ENCODE peak calls at places on chromosomes 2 and 18, in nine cellular contexts. I is heart right ventricle, X is kidney, A is A549, R is adrenal gland, T is left lung, N is astrocyte, V is BE2C, W is psoas muscle. Q is an unnamed sample.

GRCh38 chr2:113886479-113887383 is 3.2 kb upstream of the ACTR3 start:
- DNase-seq in A (no peak), N (peak; percentile 91), I (no peak), T (no peak), X (peak; percentile 71), V (no peak), R (peak; percentile 62), W (no peak), Q (no peak)

GRCh38 chr18:8798996-8799395 is 93.6 kb downstream of the MTCL1 start:
- DNase-seq in N (no peak), R (no peak), W (no peak), T (no peak), V (peak; percentile 84), I (peak; percentile 33), X (peak; percentile 66), A (no peak), Q (no peak)

GRCh38 chr2:70683455-70683854 is 84.5 kb downstream of the ADD2 start:
- DNase-seq in T (no peak), A (no peak), N (no peak), V (no peak), W (no peak), R (no peak), X (no peak), I (no peak), Q (no peak)

GRCh38 chr2:109102588-109103233 is 26.3 kb upstream of the SH3RF3 start:
- DNase-seq in A (no peak), X (no peak), R (no peak), I (no peak), W (no peak), V (no peak), N (no peak), T (no peak), Q (peak; percentile 18)

GRCh38 chr18:63299837-63300787 is 19.5 kb downstream of the BCL2 start:
- DNase-seq in A (no peak), N (peak; percentile 80), R (no peak), T (no peak), W (no peak), V (no peak), I (no peak), X (no peak), Q (no peak)

GRCh38 chr2:209471037-209471436 is 47.2 kb downstream of the MAP2 start:
- DNase-seq in I (no peak), R (no peak), X (no peak), T (no peak), V (no peak), W (no peak), A (no peak), N (peak; percentile 62), Q (no peak)

GRCh38 chr2:134122610-134123009 is 131.3 kb upstream of the MGAT5 start:
- DNase-seq in A (no peak), R (no peak), W (no peak), X (no peak), V (no peak), T (no peak), N (no peak), I (no peak), Q (no peak)

GRCh38 chr18:63004466-63005089 is 289.2 kb downstream of the PHLPP1 start:
- DNase-seq in X (no peak), W (no peak), I (no peak), V (no peak), N (no peak), R (no peak), A (no peak), T (no peak), Q (no peak)

GRCh38 chr2:167790781-167791450 is 456.5 kb downstream of the STK39 start:
- DNase-seq in T (no peak), W (no peak), X (no peak), I (no peak), V (no peak), N (no peak), R (no peak), A (no peak), Q (no peak)

GRCh38 chr2:88626171-88627054 is 851 bp downstream of the EIF2AK3 start:
- DNase-seq in X (peak; percentile 90), W (peak; percentile 71), T (peak; percentile 87), R (peak; percentile 28), A (peak; percentile 14), N (no peak), V (peak; percentile 10), I (peak; percentile 43), Q (peak; percentile 56)

GRCh38 chr2:76197428-76197827 is 486.7 kb upstream of the GCFC2 start:
- DNase-seq in R (no peak), N (no peak), T (no peak), I (no peak), W (no peak), A (no peak), X (no peak), V (no peak), Q (no peak)

GRCh38 chr2:120769076-120769786 is 33.6 kb downstream of the GLI2 start:
- DNase-seq in W (no peak), X (peak; percentile 37), N (no peak), T (peak; percentile 32), R (no peak), A (no peak), V (no peak), I (peak; percentile 5), Q (no peak)

GRCh38 chr2:74204436-74204835 is 6.0 kb downstream of the MTHFD2 start:
- DNase-seq in N (no peak), V (no peak), W (no peak), X (no peak), A (no peak), T (no peak), I (no peak), R (no peak), Q (no peak)

GRCh38 chr2:159875083-159875482 is 77.1 kb upstream of the CD302 start:
- DNase-seq in A (no peak), R (peak; percentile 27), N (no peak), I (no peak), X (no peak), V (no peak), W (peak; percentile 45), T (no peak), Q (no peak)

GRCh38 chr2:23497536-23497935 is 112.6 kb downstream of the KLHL29 start:
- DNase-seq in I (no peak), W (peak; percentile 10), X (no peak), A (no peak), N (no peak), V (no peak), R (no peak), T (no peak), Q (no peak)

GRCh38 chr2:45919711-45920111 is 268.2 kb downstream of the PRKCE start:
- DNase-seq in T (no peak), R (no peak), W (no peak), I (no peak), A (no peak), X (no peak), V (no peak), N (no peak), Q (no peak)

DNA sequence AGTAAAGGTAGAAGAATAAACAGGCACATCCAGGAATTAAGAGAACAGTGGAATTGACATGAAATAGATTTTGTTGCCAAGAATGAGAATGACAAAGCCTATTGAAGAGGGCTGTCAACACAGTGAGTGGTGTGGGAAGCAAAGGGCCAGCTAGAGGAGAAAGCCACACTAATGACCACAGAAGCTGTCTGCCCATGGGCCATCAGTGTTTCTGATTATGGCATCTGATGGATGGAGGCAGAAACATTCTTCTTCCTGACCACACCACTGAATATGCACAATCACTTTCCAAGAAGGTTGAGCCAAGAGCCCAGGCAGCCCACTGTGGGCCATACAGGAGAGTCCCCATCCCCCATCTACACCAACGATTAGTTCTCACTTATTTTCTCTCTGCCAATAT is 146.0 kb upstream of the SH3BP4 start:
- DNase-seq in X (no peak), N (peak; percentile 73), W (no peak), R (no peak), A (no peak), T (no peak), V (no peak), I (no peak), Q (no peak)
- TF ChIP-seq CTCF in X (no peak), N (no peak), W (no peak), R (no peak), A (no peak), T (no peak), V (no peak), I (no peak), Q (no peak)

GRCh38 chr2:149872041-149872440 is 284.5 kb upstream of the MMADHC start:
- DNase-seq in R (no peak), X (no peak), N (peak; percentile 29), W (no peak), T (no peak), I (no peak), A (no peak), V (no peak), Q (no peak)
- H3K4me1 ChIP-seq in R (no peaks in the 10 kb centered on the region), X (no peaks in the 10 kb centered on the region), N (no peaks in the 10 kb centered on the region), W (no peaks in the 10 kb centered on the region), T (no peaks in the 10 kb centered on the region), I (no peaks in the 10 kb centered on the region), A (no peaks in the 10 kb centered on the region), V (no peaks in the 10 kb centered on the region), Q (no peaks in the 10 kb centered on the region)

GRCh38 chr18:73270919-73271318 is 403.1 kb upstream of the NETO1 start:
- DNase-seq in V (no peak), T (no peak), I (no peak), R (no peak), X (no peak), W (no peak), N (no peak), A (no peak), Q (no peak)
- TF ChIP-seq CTCF in V (no peak), T (no peak), I (no peak), R (no peak), X (no peak), W (no peak), N (no peak), A (no peak), Q (no peak)

GRCh38 chr2:237397072-237397471 is 16.9 kb downstream of the COL6A3 start:
- DNase-seq in N (no peak), X (no peak), W (no peak), R (no peak), A (no peak), T (no peak), I (no peak), V (no peak), Q (no peak)

GRCh38 chr2:237405006-237405559 is 8.9 kb downstream of the COL6A3 start:
- DNase-seq in W (no peak), N (no peak), X (no peak), T (no peak), V (no peak), A (no peak), I (no peak), R (no peak), Q (no peak)

GRCh38 chr2:237404413-237404812 is 9.6 kb downstream of the COL6A3 start:
- DNase-seq in R (no peak), V (no peak), W (no peak), T (no peak), N (no peak), A (no peak), I (no peak), X (no peak), Q (no peak)

GRCh38 chr2:237403024-237403882 is 10.7 kb downstream of the COL6A3 start:
- DNase-seq in N (peak; percentile 71), V (no peak), R (no peak), X (no peak), I (no peak), W (peak; percentile 78), A (no peak), T (no peak), Q (no peak)

DNA sequence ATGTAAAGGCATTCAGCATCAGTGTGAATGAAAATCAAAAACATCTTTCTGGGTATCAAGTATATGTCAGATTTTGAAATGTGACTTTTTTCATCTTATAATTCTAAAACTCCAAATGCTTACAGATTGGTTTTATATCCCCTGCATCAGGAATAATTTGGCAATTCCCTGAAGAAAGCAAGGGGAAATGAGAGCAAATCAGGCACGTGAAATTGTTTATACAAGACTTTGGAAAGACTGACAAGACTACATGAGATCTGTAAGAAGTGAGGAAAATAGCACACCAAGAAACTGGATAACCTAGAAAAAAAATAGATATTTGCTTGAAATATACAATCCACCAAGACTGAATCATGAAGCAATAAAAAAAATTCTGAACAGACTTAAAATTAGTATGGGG is 13.8 kb downstream of the COL6A3 start:
- DNase-seq in X (no peak), I (no peak), W (no peak), T (no peak), V (no peak), R (no peak), A (no peak), N (no peak), Q (no peak)
- H3K4me1 ChIP-seq in X (no peaks in the 10 kb centered on the region), I (peaks cover 2% of the 10 kb centered on the region), W (peaks cover 15% of the 10 kb centered on the region), T (no peaks in the 10 kb centered on the region), V (no peaks in the 10 kb centered on the region), R (no peaks in the 10 kb centered on the region), A (no peaks in the 10 kb centered on the region), N (no peaks in the 10 kb centered on the region), Q (no peaks in the 10 kb centered on the region)